ENCODE peak calls at places on chromosomes 7 and 10, in ten cellular contexts. D is EL, S is activated T-cell treated with anti-CD3 and anti-CD28 coated beads for 4 hours, Y is IMR-90, A is NCI-H1436, B is amygdala, X is SHP77, M is glutamatergic neuron, H is neuronal stem cell, V is ELR. K is an unnamed sample.

GRCh38 chr10:8224591-8224990 is 170.1 kb downstream of the GATA3 start:
- DNase-seq in D (no peak), S (no peak), Y (no peak), A (no peak), B (no peak), X (no peak), M (no peak), H (no peak), V (no peak), K (no peak)

GRCh38 chr7:116953727-116954442 is 584 bp downstream of the ST7 start:
- DNase-seq in D (peak), S (peak), Y (peak), A (peak), B (peak), X (peak), M (peak), H (peak), V (peak), K (peak)

GRCh38 chr10:131248376-131249165 is 63.0 kb downstream of the TCERG1L start:
- DNase-seq in D (no peak), S (no peak), Y (no peak), A (no peak), B (no peak), X (no peak), M (no peak), H (no peak), V (no peak), K (no peak)

GRCh38 chr7:112347088-112347487 is 103.2 kb upstream of the IFRD1 start:
- DNase-seq in D (no peak), S (no peak), Y (no peak), A (no peak), B (no peak), X (no peak), M (no peak), H (no peak), V (no peak), K (no peak)

GRCh38 chr10:6493521-6494451 is 86.3 kb downstream of the PRKCQ start:
- DNase-seq in D (peak), S (no peak), Y (peak), A (no peak), B (no peak), X (no peak), M (no peak), H (no peak), V (peak), K (no peak)

GRCh38 chr10:6987536-6987945 is 407.5 kb upstream of the PRKCQ start:
- DNase-seq in D (no peak), S (no peak), Y (no peak), A (no peak), B (peak), X (no peak), M (no peak), H (no peak), V (no peak), K (no peak)

GRCh38 chr10:103968441-103969391 is 1.8 kb downstream of the SLK start:
- DNase-seq in D (peak), S (no peak), Y (peak), A (no peak), B (no peak), X (no peak), M (no peak), H (no peak), V (peak), K (no peak)

GRCh38 chr10:93034426-93034825 is 26.2 kb upstream of the CYP26C1 start:
- DNase-seq in D (no peak), S (no peak), Y (no peak), A (no peak), B (no peak), X (no peak), M (no peak), H (no peak), V (no peak), K (no peak)

GRCh38 chr7:139044813-139045794 is 9.3 kb upstream of the ZC3HAV1L start:
- DNase-seq in D (no peak), S (no peak), Y (no peak), A (no peak), B (no peak), X (no peak), M (no peak), H (no peak), V (no peak), K (peak)

K was measured in GDM1.